ENCODE peak calls at places on chromosome 1, in ten cellular contexts. W is testis, Z is NB4, R is HCT116, F is endothelial cell of umbilical vein, X is H1, C is Peyer's patch, P is ovary, D is heart left ventricle, Q is right lobe of liver. G is an unnamed sample.

GRCh38 chr1:177302365-177303044 is 131.7 kb downstream of the BRINP2 start:
- DNase-seq in C (no peak), Q (no peak), W (peak), Z (no peak), F (no peak), X (no peak), D (peak), R (no peak), P (no peak), G (no peak)

GRCh38 chr1:54927475-54928240 is 40.7 kb upstream of the DHCR24 start:
- DNase-seq in Q (no peak), R (no peak), D (peak), P (no peak), W (peak), C (no peak), F (peak), X (no peak), Z (no peak), G (peak)

GRCh38 chr1:35850716-35851115 is 32.3 kb upstream of the AGO1 start:
- DNase-seq in D (no peak), Z (no peak), P (no peak), R (no peak), Q (no peak), X (no peak), W (no peak), F (no peak), C (no peak), G (no peak)

GRCh38 chr1:31013187-31013864 is 52.2 kb downstream of the PUM1 start:
- DNase-seq in R (no peak), X (no peak), Q (no peak), C (no peak), F (peak), D (no peak), P (no peak), W (no peak), Z (peak), G (no peak)

GRCh38 chr1:115280073-115280472 is 58.0 kb downstream of the NGF start:
- DNase-seq in F (no peak), W (no peak), C (no peak), Q (no peak), P (no peak), R (no peak), D (no peak), X (no peak), Z (no peak), G (peak)

GRCh38 chr1:28887835-28888682 is 26.3 kb upstream of the EPB41 start:
- DNase-seq in R (no peak), F (peak), Q (peak), D (peak), P (peak), X (peak), C (no peak), Z (peak), W (peak), G (no peak)

GRCh38 chr1:200364121-200364759 is 45.6 kb downstream of the ZNF281 start:
- DNase-seq in Z (peak), W (no peak), C (no peak), D (no peak), P (no peak), F (peak), Q (no peak), R (no peak), X (no peak), G (no peak)

GRCh38 chr1:62234709-62235108 is 40.1 kb downstream of the L1TD1 start:
- DNase-seq in Q (no peak), R (no peak), F (no peak), Z (no peak), W (no peak), D (no peak), C (no peak), P (no peak), X (no peak), G (no peak)

GRCh38 chr1:29083318-29084195 is 40.1 kb downstream of the TMEM200B start:
- DNase-seq in F (no peak), W (no peak), P (no peak), R (no peak), X (no peak), Q (no peak), D (no peak), Z (no peak), C (no peak), G (no peak)

GRCh38 chr1:207282049-207282448 is 39.4 kb upstream of the CD55 start:
- DNase-seq in R (no peak), Z (no peak), C (no peak), P (no peak), W (no peak), D (no peak), Q (no peak), F (peak), X (no peak), G (no peak)

GRCh38 chr1:237383825-237384612 is 342.0 kb downstream of the RYR2 start:
- DNase-seq in Z (no peak), F (no peak), W (no peak), X (no peak), C (peak), D (peak), P (no peak), R (no peak), Q (no peak), G (no peak)

GRCh38 chr1:224996266-224996665 is 66.8 kb downstream of the DNAH14 start:
- DNase-seq in C (no peak), Z (no peak), W (no peak), Q (no peak), R (peak), P (no peak), F (no peak), X (no peak), D (no peak), G (no peak)

GRCh38 chr1:52904590-52905375 is 16.8 kb downstream of the ECHDC2 start:
- DNase-seq in P (no peak), W (no peak), Q (no peak), Z (peak), F (no peak), C (no peak), D (no peak), R (peak), X (peak), G (no peak)

GRCh38 chr1:235067396-235068154 is 61.1 kb downstream of the TOMM20 start:
- DNase-seq in D (peak), Q (peak), X (no peak), W (peak), C (peak), P (peak), Z (peak), F (no peak), R (peak), G (peak)

GRCh38 chr1:208928335-208928734 is 655.2 kb upstream of the CAMK1G start:
- DNase-seq in R (no peak), F (no peak), C (no peak), P (no peak), Z (no peak), W (no peak), Q (no peak), D (no peak), X (no peak), G (no peak)

GRCh38 chr1:42646056-42646455 is 12.2 kb upstream of the PPIH start:
- DNase-seq in D (no peak), Q (no peak), W (no peak), R (no peak), X (no peak), Z (peak), F (peak), P (no peak), C (no peak), G (no peak)

GRCh38 chr1:23561076-23561812 is 1.9 kb upstream of the ID3 start:
- DNase-seq in R (no peak), F (peak), Z (no peak), C (no peak), D (no peak), P (no peak), W (no peak), Q (no peak), X (no peak), G (no peak)

GRCh38 chr1:179288977-179289376 is 4.6 kb upstream of the SOAT1 start:
- DNase-seq in Z (no peak), D (no peak), R (no peak), C (no peak), Q (no peak), W (no peak), X (no peak), P (no peak), F (no peak), G (no peak)

GRCh38 chr1:184025242-184025675 is 12.3 kb downstream of the COLGALT2 start:
- DNase-seq in P (no peak), X (no peak), R (no peak), Q (no peak), W (no peak), Z (no peak), F (no peak), C (no peak), D (peak), G (no peak)

GRCh38 chr1:111227434-111227833 is at the start of gene CHI3L2:
- DNase-seq in P (no peak), F (no peak), D (no peak), X (no peak), C (no peak), Q (no peak), W (no peak), Z (no peak), R (no peak), G (no peak)

GRCh38 chr1:29786791-29787732 is 550.7 kb downstream of the PTPRU start:
- DNase-seq in Z (no peak), D (no peak), P (no peak), Q (no peak), F (no peak), W (no peak), X (no peak), C (no peak), R (no peak), G (peak)

GRCh38 chr1:225467193-225468020 is 39.6 kb upstream of the LBR start:
- DNase-seq in C (peak), Z (peak), W (peak), R (no peak), X (no peak), F (peak), Q (peak), P (no peak), D (peak), G (peak)

GRCh38 chr1:156195853-156196252 is 1.9 kb downstream of the SLC25A44 start:
- DNase-seq in D (no peak), C (no peak), Q (no peak), X (no peak), Z (no peak), P (no peak), W (no peak), R (no peak), F (no peak), G (no peak)

GRCh38 chr1:156656779-156657160 is 14.9 kb downstream of the BCAN start:
- DNase-seq in P (no peak), R (no peak), Q (no peak), X (peak), F (no peak), Z (no peak), W (no peak), D (no peak), C (no peak), G (no peak)

GRCh38 chr1:106937104-106937503 is 119.4 kb upstream of the PRMT6 start:
- DNase-seq in P (no peak), Q (no peak), W (no peak), R (no peak), Z (peak), X (no peak), C (no peak), D (no peak), F (no peak), G (no peak)

GRCh38 chr1:112386786-112387346 is 9.1 kb upstream of the CTTNBP2NL start:
- DNase-seq in P (no peak), D (no peak), F (peak), R (no peak), W (no peak), C (no peak), Z (no peak), X (no peak), Q (no peak), G (no peak)

GRCh38 chr1:170864238-170864637 is 71.1 kb upstream of the MROH9 start:
- DNase-seq in W (peak), Q (no peak), X (no peak), P (peak), D (peak), C (no peak), R (no peak), F (no peak), Z (no peak), G (no peak)

GRCh38 chr1:162699366-162699765 is 67.1 kb downstream of the DDR2 start:
- DNase-seq in P (no peak), Q (no peak), C (no peak), F (no peak), W (no peak), R (no peak), D (no peak), Z (peak), X (no peak), G (no peak)
- TF ChIP-seq CTCF in P (no peak), Q (no peak), C (no peak), F (no peak), W (no peak), R (no peak), D (no peak), Z (no peak), X (no peak), G (no peak)

DNA sequence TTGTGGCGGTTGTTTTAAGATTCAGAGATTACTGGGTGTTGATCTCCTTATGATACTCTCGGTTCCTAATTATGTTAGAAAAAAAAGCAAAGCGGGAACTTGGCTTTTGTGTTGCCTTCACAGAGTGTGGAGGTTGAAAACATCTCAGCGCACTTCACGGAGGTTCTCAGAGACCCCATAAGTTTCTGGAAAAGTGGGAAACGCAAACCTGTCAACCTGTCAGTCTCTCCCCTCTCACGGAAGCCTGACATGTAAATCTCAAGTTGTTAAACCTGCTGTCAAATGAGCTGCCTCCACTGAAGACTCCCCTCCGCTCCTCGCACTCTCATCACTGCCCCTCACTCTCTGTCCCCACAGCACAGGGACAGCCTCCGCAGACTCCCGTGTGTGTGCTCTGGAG is 405.7 kb downstream of the KIF26B start:
- DNase-seq in C (no peak), W (no peak), Q (no peak), X (no peak), D (no peak), R (no peak), P (no peak), F (no peak), Z (no peak), G (no peak)
- TF ChIP-seq POLR2A in C (no peak), W (no peak), Q (no peak), X (no peak), D (no peak), R (no peak), P (no peak), F (no peak), Z (no peak), G (no peak)

DNA sequence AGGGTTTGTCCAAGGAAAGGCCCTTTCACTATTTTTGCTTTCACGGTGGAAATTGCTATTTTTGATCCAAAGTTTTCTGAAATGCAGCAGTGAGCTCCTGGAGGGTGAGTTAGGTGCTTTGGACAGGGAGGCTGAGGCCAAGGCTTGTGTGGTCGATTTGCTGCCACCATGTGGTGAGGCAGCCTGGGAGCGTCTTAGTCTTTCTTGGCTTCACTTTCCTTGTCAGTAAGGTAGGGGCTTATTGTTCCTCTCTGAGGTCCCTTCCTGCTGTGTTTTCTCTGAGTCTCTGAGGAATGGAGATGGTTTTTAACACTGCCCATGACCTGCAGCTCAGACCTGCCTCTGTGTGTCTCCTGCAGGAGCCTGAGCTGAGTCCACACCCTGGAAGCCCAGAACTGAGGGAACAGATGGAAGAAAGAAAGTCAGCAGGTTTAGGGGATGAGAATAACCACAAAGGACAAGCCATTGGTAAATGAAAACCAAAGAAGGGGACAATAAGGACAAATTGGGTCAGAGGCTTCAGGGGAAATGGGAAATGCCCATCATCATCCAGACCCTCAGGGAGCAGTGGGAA is 20.1 kb upstream of the S100A10 start:
- DNase-seq in F (peak), C (peak), X (peak), Z (peak), Q (peak), P (no peak), R (no peak), D (peak), W (peak), G (peak)
- TF ChIP-seq CTCF in F (peak), C (no peak), X (peak), Z (peak), Q (peak), P (no peak), R (peak), D (peak), W (no peak), G (no peak)

DNA sequence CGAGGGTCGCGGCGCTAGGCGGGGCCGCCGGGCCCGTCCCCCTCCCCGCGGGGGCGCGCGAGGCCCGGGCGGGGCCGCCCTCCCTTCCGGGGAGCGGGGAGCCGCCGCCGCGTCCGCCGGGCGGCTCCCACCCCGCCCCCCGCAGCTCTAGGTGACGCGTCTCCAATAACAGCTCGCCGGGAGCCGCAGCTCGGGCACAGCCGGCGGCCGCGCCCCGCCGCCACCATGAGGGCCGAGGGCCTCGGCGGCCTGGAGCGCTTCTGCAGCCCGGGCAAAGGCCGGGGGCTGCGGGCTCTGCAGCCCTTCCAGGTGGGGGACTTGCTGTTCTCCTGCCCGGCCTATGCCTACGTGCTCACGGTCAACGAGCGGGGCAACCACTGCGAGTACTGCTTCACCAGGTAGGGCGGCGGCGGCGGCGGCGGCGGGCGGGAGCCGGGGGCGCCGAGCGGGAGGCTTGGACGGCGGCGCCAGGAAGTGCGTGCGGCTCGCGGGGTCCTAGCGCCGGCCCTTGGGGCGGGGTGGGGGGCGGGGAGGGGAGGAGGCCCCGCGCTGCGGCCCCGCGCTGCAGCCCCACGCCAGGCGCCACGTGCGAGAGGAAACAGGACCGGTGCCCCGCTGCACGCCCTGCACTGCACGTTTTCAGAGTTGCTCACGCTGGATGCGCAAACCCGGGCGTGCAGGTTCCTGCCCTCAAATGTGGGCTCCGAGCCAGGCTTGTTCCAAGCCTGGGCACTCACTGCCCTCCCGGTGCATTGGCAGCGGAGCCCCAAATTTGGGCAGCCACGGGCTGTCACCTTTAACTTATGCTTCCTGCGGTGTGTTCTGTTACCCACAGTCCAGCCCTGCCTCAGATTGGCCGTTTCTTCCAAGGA is at the start of gene SMYD2:
- DNase-seq in Q (peak), X (peak), R (peak), C (peak), W (peak), D (peak), Z (peak), F (peak), P (peak), G (peak)
- TF ChIP-seq POLR2A in Q (peak), X (no peak), R (no peak), C (peak), W (no peak), D (peak), Z (peak), F (peak), P (no peak), G (no peak)

GRCh38 chr1:185821612-185822385 is 87.6 kb downstream of the HMCN1 start:
- DNase-seq in C (no peak), P (no peak), R (no peak), W (no peak), F (no peak), Z (peak), X (no peak), Q (no peak), D (no peak), G (no peak)

GRCh38 chr1:185824106-185824505 is 89.9 kb downstream of the HMCN1 start:
- DNase-seq in Z (no peak), F (no peak), C (no peak), Q (no peak), R (no peak), X (no peak), W (no peak), D (no peak), P (no peak), G (no peak)

GRCh38 chr1:185823471-185823870 is 89.3 kb downstream of the HMCN1 start:
- DNase-seq in F (no peak), R (no peak), X (no peak), Q (no peak), Z (no peak), D (no peak), P (no peak), C (no peak), W (no peak), G (no peak)

GRCh38 chr1:185816460-185816859 is 82.3 kb downstream of the HMCN1 start:
- DNase-seq in D (no peak), W (no peak), F (no peak), Q (no peak), Z (no peak), X (no peak), R (no peak), C (no peak), P (no peak), G (no peak)

DNA sequence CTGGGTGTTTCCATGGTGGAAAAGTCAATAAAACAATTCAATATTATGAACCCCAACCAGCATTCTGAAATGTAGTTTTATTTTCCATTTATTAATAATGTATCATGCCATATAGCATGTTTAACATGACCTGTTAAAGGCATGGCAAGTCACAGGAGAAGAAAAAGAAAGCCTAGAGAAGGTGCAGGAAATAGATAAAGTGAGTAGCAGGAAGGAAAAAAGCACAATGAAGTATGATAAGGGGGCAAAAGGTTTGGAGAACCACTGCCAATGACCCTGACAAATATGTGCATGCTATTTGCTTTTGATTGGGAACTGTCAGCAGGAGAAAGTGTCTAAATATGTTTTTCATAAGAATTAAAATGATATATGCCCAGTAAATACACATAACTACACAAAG is 85.6 kb downstream of the HMCN1 start:
- DNase-seq in Q (no peak), R (no peak), X (no peak), D (no peak), W (no peak), F (peak), C (no peak), Z (no peak), P (no peak), G (no peak)
- TF ChIP-seq CTCF in Q (no peak), R (no peak), X (no peak), D (no peak), W (no peak), F (no peak), C (no peak), Z (no peak), P (no peak), G (no peak)

G was measured in lower leg skin.